ENCODE peak calls at places on chromosomes 4 and X, in six cellular contexts. One of them, this sample, is unnamed.

GRCh38 chr4:13933163-13933562 is 305.6 kb upstream of the BOD1L1 start:
- ATAC-seq in RWPE2: no peak
- ATAC-seq in A549: no peak
- ATAC-seq in gastroesophageal sphincter: no peak
- ATAC-seq in right cardiac atrium: peak
- ATAC-seq in stimulated activated naive CD8-positive, alpha-beta T cell treated with anti-CD3 and anti-CD28 coated beads, Interleukin-15, Interleukin-2, amounts not matched to agents 100 U/mL and 50 U/mL, for 24 hours: no peak
- ATAC-seq in this sample: no peak

GRCh38 chr4:12692815-12693214 is 791.3 kb downstream of the RAB28 start:
- ATAC-seq in RWPE2: no peak
- ATAC-seq in right cardiac atrium: no peak
- ATAC-seq in gastroesophageal sphincter: no peak
- ATAC-seq in A549: no peak
- ATAC-seq in stimulated activated naive CD8-positive, alpha-beta T cell treated with anti-CD3 and anti-CD28 coated beads, Interleukin-15, Interleukin-2, amounts not matched to agents 100 U/mL and 50 U/mL, for 24 hours: no peak
- ATAC-seq in this sample: no peak

GRCh38 chr4:73308286-73308685 is 49.7 kb upstream of the ANKRD17 start:
- ATAC-seq in stimulated activated naive CD8-positive, alpha-beta T cell treated with anti-CD3 and anti-CD28 coated beads, Interleukin-15, Interleukin-2, amounts not matched to agents 100 U/mL and 50 U/mL, for 24 hours: no peak
- ATAC-seq in RWPE2: peak
- ATAC-seq in right cardiac atrium: no peak
- ATAC-seq in A549: peak
- ATAC-seq in gastroesophageal sphincter: no peak
- ATAC-seq in this sample: no peak

GRCh38 chr4:97747945-97748344 is 395.3 kb downstream of the STPG2 start:
- ATAC-seq in right cardiac atrium: no peak
- ATAC-seq in gastroesophageal sphincter: no peak
- ATAC-seq in stimulated activated naive CD8-positive, alpha-beta T cell treated with anti-CD3 and anti-CD28 coated beads, Interleukin-15, Interleukin-2, amounts not matched to agents 100 U/mL and 50 U/mL, for 24 hours: no peak
- ATAC-seq in A549: no peak
- ATAC-seq in RWPE2: no peak
- ATAC-seq in this sample: no peak

GRCh38 chrX:149504915-149505651 is at the start of gene IDS:
- ATAC-seq in right cardiac atrium: peak
- ATAC-seq in RWPE2: peak
- ATAC-seq in A549: peak
- ATAC-seq in gastroesophageal sphincter: peak
- ATAC-seq in stimulated activated naive CD8-positive, alpha-beta T cell treated with anti-CD3 and anti-CD28 coated beads, Interleukin-15, Interleukin-2, amounts not matched to agents 100 U/mL and 50 U/mL, for 24 hours: peak
- ATAC-seq in this sample: peak

GRCh38 chrX:20350598-20350997 is 83.9 kb upstream of the RPS6KA3 start:
- ATAC-seq in right cardiac atrium: no peak
- ATAC-seq in A549: no peak
- ATAC-seq in gastroesophageal sphincter: no peak
- ATAC-seq in stimulated activated naive CD8-positive, alpha-beta T cell treated with anti-CD3 and anti-CD28 coated beads, Interleukin-15, Interleukin-2, amounts not matched to agents 100 U/mL and 50 U/mL, for 24 hours: no peak
- ATAC-seq in RWPE2: no peak
- ATAC-seq in this sample: no peak

GRCh38 chr4:2691952-2692435 is 64.1 kb downstream of the TNIP2 start:
- ATAC-seq in A549: no peak
- ATAC-seq in gastroesophageal sphincter: no peak
- ATAC-seq in RWPE2: no peak
- ATAC-seq in stimulated activated naive CD8-positive, alpha-beta T cell treated with anti-CD3 and anti-CD28 coated beads, Interleukin-15, Interleukin-2, amounts not matched to agents 100 U/mL and 50 U/mL, for 24 hours: peak
- ATAC-seq in right cardiac atrium: no peak
- ATAC-seq in this sample: peak

GRCh38 chrX:13658602-13659001 is 5.7 kb downstream of the TCEANC start:
- ATAC-seq in RWPE2: peak
- ATAC-seq in stimulated activated naive CD8-positive, alpha-beta T cell treated with anti-CD3 and anti-CD28 coated beads, Interleukin-15, Interleukin-2, amounts not matched to agents 100 U/mL and 50 U/mL, for 24 hours: no peak
- ATAC-seq in gastroesophageal sphincter: no peak
- ATAC-seq in A549: peak
- ATAC-seq in right cardiac atrium: no peak
- ATAC-seq in this sample: no peak

GRCh38 chrX:97306771-97307470 is 423.2 kb downstream of the RPA4 start:
- ATAC-seq in A549: no peak
- ATAC-seq in gastroesophageal sphincter: no peak
- ATAC-seq in right cardiac atrium: no peak
- ATAC-seq in RWPE2: no peak
- ATAC-seq in stimulated activated naive CD8-positive, alpha-beta T cell treated with anti-CD3 and anti-CD28 coated beads, Interleukin-15, Interleukin-2, amounts not matched to agents 100 U/mL and 50 U/mL, for 24 hours: no peak
- ATAC-seq in this sample: peak

GRCh38 chr4:173537628-173538147 is 7.7 kb upstream of the HAND2 start:
- ATAC-seq in A549: no peak
- ATAC-seq in right cardiac atrium: peak
- ATAC-seq in stimulated activated naive CD8-positive, alpha-beta T cell treated with anti-CD3 and anti-CD28 coated beads, Interleukin-15, Interleukin-2, amounts not matched to agents 100 U/mL and 50 U/mL, for 24 hours: no peak
- ATAC-seq in gastroesophageal sphincter: no peak
- ATAC-seq in RWPE2: no peak
- ATAC-seq in this sample: no peak

GRCh38 chr4:113383111-113383785 is 333.8 kb downstream of the ANK2 start:
- ATAC-seq in right cardiac atrium: peak
- ATAC-seq in A549: no peak
- ATAC-seq in gastroesophageal sphincter: peak
- ATAC-seq in stimulated activated naive CD8-positive, alpha-beta T cell treated with anti-CD3 and anti-CD28 coated beads, Interleukin-15, Interleukin-2, amounts not matched to agents 100 U/mL and 50 U/mL, for 24 hours: no peak
- ATAC-seq in RWPE2: no peak
- ATAC-seq in this sample: no peak

GRCh38 chrX:340121-340520 is 21.5 kb upstream of the GTPBP6 start:
- ATAC-seq in RWPE2: no peak
- ATAC-seq in A549: no peak
- ATAC-seq in stimulated activated naive CD8-positive, alpha-beta T cell treated with anti-CD3 and anti-CD28 coated beads, Interleukin-15, Interleukin-2, amounts not matched to agents 100 U/mL and 50 U/mL, for 24 hours: peak
- ATAC-seq in right cardiac atrium: no peak
- ATAC-seq in gastroesophageal sphincter: no peak
- ATAC-seq in this sample: no peak

GRCh38 chr4:75494563-75494962 is 19.6 kb downstream of the RCHY1 start:
- ATAC-seq in right cardiac atrium: peak
- ATAC-seq in gastroesophageal sphincter: peak
- ATAC-seq in stimulated activated naive CD8-positive, alpha-beta T cell treated with anti-CD3 and anti-CD28 coated beads, Interleukin-15, Interleukin-2, amounts not matched to agents 100 U/mL and 50 U/mL, for 24 hours: no peak
- ATAC-seq in RWPE2: peak
- ATAC-seq in A549: no peak
- ATAC-seq in this sample: peak

GRCh38 chr4:184992422-184992821 is 25.9 kb upstream of the HELT start:
- ATAC-seq in right cardiac atrium: no peak
- ATAC-seq in gastroesophageal sphincter: no peak
- ATAC-seq in A549: no peak
- ATAC-seq in RWPE2: no peak
- ATAC-seq in stimulated activated naive CD8-positive, alpha-beta T cell treated with anti-CD3 and anti-CD28 coated beads, Interleukin-15, Interleukin-2, amounts not matched to agents 100 U/mL and 50 U/mL, for 24 hours: no peak
- ATAC-seq in this sample: no peak

GRCh38 chrX:15497865-15498264 is 2.7 kb upstream of the BMX start:
- ATAC-seq in RWPE2: peak
- ATAC-seq in A549: peak
- ATAC-seq in right cardiac atrium: no peak
- ATAC-seq in gastroesophageal sphincter: no peak
- ATAC-seq in stimulated activated naive CD8-positive, alpha-beta T cell treated with anti-CD3 and anti-CD28 coated beads, Interleukin-15, Interleukin-2, amounts not matched to agents 100 U/mL and 50 U/mL, for 24 hours: no peak
- ATAC-seq in this sample: no peak

GRCh38 chr4:55318135-55318534 is 27.9 kb upstream of the SRD5A3 start:
- ATAC-seq in RWPE2: no peak
- ATAC-seq in right cardiac atrium: peak
- ATAC-seq in gastroesophageal sphincter: no peak
- ATAC-seq in stimulated activated naive CD8-positive, alpha-beta T cell treated with anti-CD3 and anti-CD28 coated beads, Interleukin-15, Interleukin-2, amounts not matched to agents 100 U/mL and 50 U/mL, for 24 hours: peak
- ATAC-seq in A549: no peak
- ATAC-seq in this sample: peak

GRCh38 chrX:146055733-146056132 is 238.1 kb downstream of the SLITRK2 start:
- ATAC-seq in right cardiac atrium: no peak
- ATAC-seq in RWPE2: no peak
- ATAC-seq in A549: no peak
- ATAC-seq in stimulated activated naive CD8-positive, alpha-beta T cell treated with anti-CD3 and anti-CD28 coated beads, Interleukin-15, Interleukin-2, amounts not matched to agents 100 U/mL and 50 U/mL, for 24 hours: no peak
- ATAC-seq in gastroesophageal sphincter: no peak
- ATAC-seq in this sample: no peak

GRCh38 chrX:105765691-105766090 is 56.6 kb upstream of the NRK start:
- ATAC-seq in stimulated activated naive CD8-positive, alpha-beta T cell treated with anti-CD3 and anti-CD28 coated beads, Interleukin-15, Interleukin-2, amounts not matched to agents 100 U/mL and 50 U/mL, for 24 hours: no peak
- ATAC-seq in RWPE2: no peak
- ATAC-seq in A549: no peak
- ATAC-seq in right cardiac atrium: no peak
- ATAC-seq in gastroesophageal sphincter: no peak
- ATAC-seq in this sample: no peak

GRCh38 chrX:134625315-134625718 is 33.0 kb downstream of the PLAC1 start:
- ATAC-seq in gastroesophageal sphincter: peak
- ATAC-seq in A549: no peak
- ATAC-seq in stimulated activated naive CD8-positive, alpha-beta T cell treated with anti-CD3 and anti-CD28 coated beads, Interleukin-15, Interleukin-2, amounts not matched to agents 100 U/mL and 50 U/mL, for 24 hours: peak
- ATAC-seq in RWPE2: no peak
- ATAC-seq in right cardiac atrium: peak
- ATAC-seq in this sample: peak

GRCh38 chr4:90084967-90085295 is 42.3 kb upstream of the CCSER1 start:
- ATAC-seq in gastroesophageal sphincter: no peak
- ATAC-seq in A549: no peak
- ATAC-seq in RWPE2: no peak
- ATAC-seq in right cardiac atrium: no peak
- ATAC-seq in stimulated activated naive CD8-positive, alpha-beta T cell treated with anti-CD3 and anti-CD28 coated beads, Interleukin-15, Interleukin-2, amounts not matched to agents 100 U/mL and 50 U/mL, for 24 hours: no peak
- ATAC-seq in this sample: no peak

GRCh38 chrX:31038585-31039326 is 33.1 kb downstream of the FTHL17 start:
- ATAC-seq in A549: no peak
- ATAC-seq in gastroesophageal sphincter: no peak
- ATAC-seq in RWPE2: peak
- ATAC-seq in stimulated activated naive CD8-positive, alpha-beta T cell treated with anti-CD3 and anti-CD28 coated beads, Interleukin-15, Interleukin-2, amounts not matched to agents 100 U/mL and 50 U/mL, for 24 hours: peak
- ATAC-seq in right cardiac atrium: peak
- ATAC-seq in this sample: no peak

GRCh38 chrX:155262970-155263754 is 1.1 kb downstream of the RAB39B start:
- ATAC-seq in gastroesophageal sphincter: no peak
- ATAC-seq in right cardiac atrium: no peak
- ATAC-seq in stimulated activated naive CD8-positive, alpha-beta T cell treated with anti-CD3 and anti-CD28 coated beads, Interleukin-15, Interleukin-2, amounts not matched to agents 100 U/mL and 50 U/mL, for 24 hours: no peak
- ATAC-seq in A549: no peak
- ATAC-seq in RWPE2: no peak
- ATAC-seq in this sample: peak

GRCh38 chr4:13367691-13368090 is 116.4 kb downstream of the RAB28 start:
- ATAC-seq in gastroesophageal sphincter: no peak
- ATAC-seq in stimulated activated naive CD8-positive, alpha-beta T cell treated with anti-CD3 and anti-CD28 coated beads, Interleukin-15, Interleukin-2, amounts not matched to agents 100 U/mL and 50 U/mL, for 24 hours: no peak
- ATAC-seq in A549: no peak
- ATAC-seq in right cardiac atrium: no peak
- ATAC-seq in RWPE2: no peak
- ATAC-seq in this sample: no peak

GRCh38 chr4:37873383-37873782 is 17.5 kb upstream of the TBC1D1 start:
- ATAC-seq in RWPE2: peak
- ATAC-seq in gastroesophageal sphincter: peak
- ATAC-seq in right cardiac atrium: peak
- ATAC-seq in A549: peak
- ATAC-seq in stimulated activated naive CD8-positive, alpha-beta T cell treated with anti-CD3 and anti-CD28 coated beads, Interleukin-15, Interleukin-2, amounts not matched to agents 100 U/mL and 50 U/mL, for 24 hours: peak
- ATAC-seq in this sample: peak

GRCh38 chr4:16289872-16290554 is 63.7 kb upstream of the TAPT1 start:
- ATAC-seq in A549: peak
- ATAC-seq in stimulated activated naive CD8-positive, alpha-beta T cell treated with anti-CD3 and anti-CD28 coated beads, Interleukin-15, Interleukin-2, amounts not matched to agents 100 U/mL and 50 U/mL, for 24 hours: no peak
- ATAC-seq in gastroesophageal sphincter: no peak
- ATAC-seq in RWPE2: peak
- ATAC-seq in right cardiac atrium: no peak
- ATAC-seq in this sample: no peak

GRCh38 chrX:781216-782211 is 150.9 kb downstream of the SHOX start:
- ATAC-seq in gastroesophageal sphincter: no peak
- ATAC-seq in RWPE2: no peak
- ATAC-seq in right cardiac atrium: no peak
- ATAC-seq in A549: peak
- ATAC-seq in stimulated activated naive CD8-positive, alpha-beta T cell treated with anti-CD3 and anti-CD28 coated beads, Interleukin-15, Interleukin-2, amounts not matched to agents 100 U/mL and 50 U/mL, for 24 hours: no peak
- ATAC-seq in this sample: no peak

GRCh38 chr4:16824278-16824806 is 74.1 kb downstream of the LDB2 start:
- ATAC-seq in gastroesophageal sphincter: no peak
- ATAC-seq in stimulated activated naive CD8-positive, alpha-beta T cell treated with anti-CD3 and anti-CD28 coated beads, Interleukin-15, Interleukin-2, amounts not matched to agents 100 U/mL and 50 U/mL, for 24 hours: no peak
- ATAC-seq in RWPE2: no peak
- ATAC-seq in A549: no peak
- ATAC-seq in right cardiac atrium: no peak
- ATAC-seq in this sample: no peak

GRCh38 chrX:72121381-72121780 is 10.3 kb downstream of the RTL5 start:
- ATAC-seq in right cardiac atrium: peak
- ATAC-seq in RWPE2: peak
- ATAC-seq in gastroesophageal sphincter: peak
- ATAC-seq in stimulated activated naive CD8-positive, alpha-beta T cell treated with anti-CD3 and anti-CD28 coated beads, Interleukin-15, Interleukin-2, amounts not matched to agents 100 U/mL and 50 U/mL, for 24 hours: peak
- ATAC-seq in A549: no peak
- ATAC-seq in this sample: peak

GRCh38 chr4:74111990-74112389 is 13.0 kb upstream of the CXCL2 start:
- ATAC-seq in RWPE2: peak
- ATAC-seq in gastroesophageal sphincter: peak
- ATAC-seq in right cardiac atrium: peak
- ATAC-seq in A549: no peak
- ATAC-seq in stimulated activated naive CD8-positive, alpha-beta T cell treated with anti-CD3 and anti-CD28 coated beads, Interleukin-15, Interleukin-2, amounts not matched to agents 100 U/mL and 50 U/mL, for 24 hours: no peak
- ATAC-seq in this sample: no peak

GRCh38 chrX:136635235-136635634 is 12.7 kb upstream of the CD40LG start:
- ATAC-seq in gastroesophageal sphincter: no peak
- ATAC-seq in stimulated activated naive CD8-positive, alpha-beta T cell treated with anti-CD3 and anti-CD28 coated beads, Interleukin-15, Interleukin-2, amounts not matched to agents 100 U/mL and 50 U/mL, for 24 hours: peak
- ATAC-seq in RWPE2: no peak
- ATAC-seq in right cardiac atrium: no peak
- ATAC-seq in A549: no peak
- ATAC-seq in this sample: peak

GRCh38 chr4:17368408-17368807 is 143.5 kb downstream of the QDPR start:
- ATAC-seq in A549: no peak
- ATAC-seq in stimulated activated naive CD8-positive, alpha-beta T cell treated with anti-CD3 and anti-CD28 coated beads, Interleukin-15, Interleukin-2, amounts not matched to agents 100 U/mL and 50 U/mL, for 24 hours: peak
- ATAC-seq in gastroesophageal sphincter: no peak
- ATAC-seq in right cardiac atrium: no peak
- ATAC-seq in RWPE2: no peak
- ATAC-seq in this sample: peak

GRCh38 chr4:141870152-141870551 is 233.8 kb downstream of the IL15 start:
- ATAC-seq in stimulated activated naive CD8-positive, alpha-beta T cell treated with anti-CD3 and anti-CD28 coated beads, Interleukin-15, Interleukin-2, amounts not matched to agents 100 U/mL and 50 U/mL, for 24 hours: no peak
- ATAC-seq in RWPE2: no peak
- ATAC-seq in right cardiac atrium: no peak
- ATAC-seq in gastroesophageal sphincter: no peak
- ATAC-seq in A549: no peak
- ATAC-seq in this sample: no peak

GRCh38 chr4:129046055-129046959 is 47.0 kb downstream of the SCLT1 start:
- ATAC-seq in gastroesophageal sphincter: no peak
- ATAC-seq in stimulated activated naive CD8-positive, alpha-beta T cell treated with anti-CD3 and anti-CD28 coated beads, Interleukin-15, Interleukin-2, amounts not matched to agents 100 U/mL and 50 U/mL, for 24 hours: peak
- ATAC-seq in A549: no peak
- ATAC-seq in right cardiac atrium: no peak
- ATAC-seq in RWPE2: peak
- ATAC-seq in this sample: peak

GRCh38 chr4:4296283-4296846 is 6.3 kb downstream of the ZBTB49 start:
- ATAC-seq in A549: no peak
- ATAC-seq in stimulated activated naive CD8-positive, alpha-beta T cell treated with anti-CD3 and anti-CD28 coated beads, Interleukin-15, Interleukin-2, amounts not matched to agents 100 U/mL and 50 U/mL, for 24 hours: no peak
- ATAC-seq in RWPE2: no peak
- ATAC-seq in right cardiac atrium: no peak
- ATAC-seq in gastroesophageal sphincter: no peak
- ATAC-seq in this sample: no peak

GRCh38 chrX:68995780-68996551 is 167.1 kb downstream of the EFNB1 start:
- ATAC-seq in stimulated activated naive CD8-positive, alpha-beta T cell treated with anti-CD3 and anti-CD28 coated beads, Interleukin-15, Interleukin-2, amounts not matched to agents 100 U/mL and 50 U/mL, for 24 hours: no peak
- ATAC-seq in A549: no peak
- ATAC-seq in gastroesophageal sphincter: peak
- ATAC-seq in RWPE2: peak
- ATAC-seq in right cardiac atrium: peak
- ATAC-seq in this sample: no peak

GRCh38 chr4:16794816-16795445 is 103.5 kb downstream of the LDB2 start:
- ATAC-seq in A549: no peak
- ATAC-seq in right cardiac atrium: peak
- ATAC-seq in RWPE2: no peak
- ATAC-seq in stimulated activated naive CD8-positive, alpha-beta T cell treated with anti-CD3 and anti-CD28 coated beads, Interleukin-15, Interleukin-2, amounts not matched to agents 100 U/mL and 50 U/mL, for 24 hours: no peak
- ATAC-seq in gastroesophageal sphincter: no peak
- ATAC-seq in this sample: no peak

This sample was measured in activated T-helper 17 cell treated with anti-CD3 and anti-CD28 coated beads, Interleukin-2, amount 50 U/mL, for 72 hours.